ENCODE peak calls at places on chromosomes 11 and 22, in nine cellular contexts. J is NCI-H510A; Q is NCI-H524; I is activated CD4-positive, alpha-beta T cell treated with anti-CD3 and anti-CD28 coated beads for 4 hours; U is fibroblast of lung; N is hypothalamus; K is left colon; P is HT1080; L is NCI-H1417. E is an unnamed sample.

GRCh38 chr11:44994753-44995152 is 44.1 kb upstream of the TP53I11 start:
- DNase-seq in Q (peak; percentile 56), L (no peak), N (no peak), I (no peak), K (no peak), U (no peak), J (no peak), P (no peak), E (no peak)

GRCh38 chr22:28981818-28982499 is 79.7 kb downstream of the C22orf31 start:
- DNase-seq in Q (no peak), K (no peak), L (no peak), P (no peak), J (no peak), N (no peak), I (no peak), U (no peak), E (no peak)

GRCh38 chr11:18188796-18189195 is 16.2 kb downstream of the MRGPRX4 start:
- DNase-seq in I (no peak), Q (no peak), N (no peak), P (no peak), K (no peak), J (no peak), U (no peak), L (no peak), E (no peak)

GRCh38 chr11:73818838-73819237 is 31.2 kb downstream of the MRPL48 start:
- DNase-seq in L (no peak), Q (no peak), N (no peak), U (peak; percentile 68), K (no peak), J (no peak), P (peak; percentile 10), I (no peak), E (no peak)

GRCh38 chr11:57426754-57427691 is at the start of gene SLC43A3:
- DNase-seq in Q (no peak), J (no peak), N (peak; percentile 24), K (peak; percentile 65), I (peak; percentile 75), L (peak; percentile 58), U (peak; percentile 92), P (peak; percentile 79), E (peak; percentile 44)

GRCh38 chr11:20274031-20274430 is 89.5 kb upstream of the HTATIP2 start:
- DNase-seq in Q (peak; percentile 25), J (peak; percentile 27), L (peak; percentile 93), U (no peak), K (no peak), N (no peak), P (no peak), I (no peak), E (no peak)

GRCh38 chr11:74007691-74008372 is 1.1 kb downstream of the UCP3 start:
- DNase-seq in L (no peak), Q (no peak), N (no peak), U (no peak), J (no peak), I (no peak), K (no peak), P (no peak), E (no peak)

GRCh38 chr22:22881116-22882032 is 6.2 kb upstream of the IGLL5 start:
- DNase-seq in I (no peak), L (peak; percentile 77), Q (peak; percentile 11), N (no peak), U (no peak), K (no peak), P (no peak), J (no peak), E (no peak)

GRCh38 chr22:29343313-29343805 is 27.9 kb upstream of the RASL10A start:
- DNase-seq in P (peak; percentile 85), J (no peak), K (no peak), N (peak; percentile 41), I (no peak), L (peak; percentile 54), Q (peak; percentile 98), U (peak; percentile 81), E (peak; percentile 45)

GRCh38 chr11:69280994-69281393 is 13.0 kb upstream of the MYEOV start:
- DNase-seq in J (no peak), L (no peak), Q (no peak), N (no peak), U (peak; percentile 94), I (no peak), P (peak; percentile 77), K (no peak), E (no peak)

GRCh38 chr11:10770626-10771254 is 19.7 kb downstream of the CTR9 start:
- DNase-seq in Q (peak; percentile 56), P (peak; percentile 30), L (peak; percentile 60), I (no peak), U (peak; percentile 39), K (peak; percentile 60), N (peak; percentile 37), J (no peak), E (peak; percentile 59)

GRCh38 chr11:107301886-107302285 is 155.7 kb downstream of the CWF19L2 start:
- DNase-seq in Q (no peak), J (no peak), N (no peak), U (peak; percentile 7), L (peak; percentile 56), K (no peak), I (no peak), P (no peak), E (no peak)

GRCh38 chr22:46070722-46071450 is 79.4 kb upstream of the PPARA start:
- DNase-seq in P (no peak), L (no peak), J (peak; percentile 49), Q (peak; percentile 83), U (peak; percentile 64), N (peak; percentile 89), I (peak; percentile 54), K (peak; percentile 72), E (peak; percentile 90)

GRCh38 chr11:13883042-13883441 is 79.5 kb upstream of the SPON1 start:
- DNase-seq in I (no peak), N (no peak), J (peak; percentile 55), L (peak; percentile 21), P (no peak), U (no peak), K (peak; percentile 37), Q (no peak), E (no peak)

GRCh38 chr11:73298233-73298632 is 9.8 kb upstream of the ARHGEF17 start:
- DNase-seq in U (no peak), K (no peak), P (no peak), N (no peak), I (no peak), J (no peak), L (no peak), Q (peak; percentile 78), E (no peak)

GRCh38 chr22:39428597-39429071 is 28.2 kb upstream of the MGAT3 start:
- DNase-seq in N (no peak), U (peak; percentile 39), I (no peak), L (peak; percentile 84), K (no peak), J (peak; percentile 45), P (peak; percentile 25), Q (no peak), E (no peak)

GRCh38 chr11:15115686-15116085 is 963 bp downstream of the INSC start:
- DNase-seq in I (no peak), P (no peak), N (no peak), L (no peak), J (no peak), Q (no peak), K (no peak), U (no peak), E (no peak)

GRCh38 chr22:39290724-39291161 is 28.7 kb downstream of the RPL3 start:
- DNase-seq in U (peak; percentile 64), L (no peak), Q (no peak), P (no peak), K (no peak), I (no peak), J (no peak), N (no peak), E (no peak)